ENCODE peak calls at places on chromosome 6, in eight cellular contexts. One of them, this sample, is unnamed.

GRCh38 chr6:151289399-151290007 is 49.7 kb downstream of the AKAP12 start:
- DNase-seq in stimulated activated naive B cell treated with anti-CD40 and anti-IgM and Interleukin-4, amounts not matched to agents 10 μg/mL and 1 μg/mL and 100 μg/mL, for 72 hours: peak
- DNase-seq in activated gamma-delta T cell: no peak
- DNase-seq in nephron progenitor cell: no peak
- DNase-seq in GM23248: no peak
- DNase-seq in esophagus muscularis mucosa: no peak
- DNase-seq in COR-L47: no peak
- DNase-seq in A549: no peak
- DNase-seq in this sample: no peak

GRCh38 chr6:166145751-166146150 is 21.9 kb downstream of the TBXT start:
- DNase-seq in stimulated activated naive B cell treated with anti-CD40 and anti-IgM and Interleukin-4, amounts not matched to agents 10 μg/mL and 1 μg/mL and 100 μg/mL, for 72 hours: no peak
- DNase-seq in activated gamma-delta T cell: no peak
- DNase-seq in nephron progenitor cell: no peak
- DNase-seq in GM23248: peak
- DNase-seq in esophagus muscularis mucosa: peak
- DNase-seq in COR-L47: no peak
- DNase-seq in A549: no peak
- DNase-seq in this sample: no peak

GRCh38 chr6:134021396-134022122 is 30.9 kb downstream of the SLC2A12 start:
- DNase-seq in stimulated activated naive B cell treated with anti-CD40 and anti-IgM and Interleukin-4, amounts not matched to agents 10 μg/mL and 1 μg/mL and 100 μg/mL, for 72 hours: no peak
- DNase-seq in activated gamma-delta T cell: no peak
- DNase-seq in nephron progenitor cell: no peak
- DNase-seq in GM23248: no peak
- DNase-seq in esophagus muscularis mucosa: no peak
- DNase-seq in COR-L47: no peak
- DNase-seq in A549: no peak
- DNase-seq in this sample: no peak

GRCh38 chr6:170137911-170138910 is 152.7 kb downstream of the DLL1 start:
- DNase-seq in stimulated activated naive B cell treated with anti-CD40 and anti-IgM and Interleukin-4, amounts not matched to agents 10 μg/mL and 1 μg/mL and 100 μg/mL, for 72 hours: no peak
- DNase-seq in activated gamma-delta T cell: no peak
- DNase-seq in nephron progenitor cell: no peak
- DNase-seq in GM23248: no peak
- DNase-seq in esophagus muscularis mucosa: no peak
- DNase-seq in COR-L47: no peak
- DNase-seq in A549: no peak
- DNase-seq in this sample: no peak

GRCh38 chr6:111503194-111503593 is 20.2 kb upstream of the REV3L start:
- DNase-seq in stimulated activated naive B cell treated with anti-CD40 and anti-IgM and Interleukin-4, amounts not matched to agents 10 μg/mL and 1 μg/mL and 100 μg/mL, for 72 hours: no peak
- DNase-seq in activated gamma-delta T cell: no peak
- DNase-seq in nephron progenitor cell: no peak
- DNase-seq in GM23248: no peak
- DNase-seq in esophagus muscularis mucosa: no peak
- DNase-seq in COR-L47: no peak
- DNase-seq in A549: no peak
- DNase-seq in this sample: peak

GRCh38 chr6:129501401-129502051 is 208.5 kb downstream of the ARHGAP18 start:
- DNase-seq in stimulated activated naive B cell treated with anti-CD40 and anti-IgM and Interleukin-4, amounts not matched to agents 10 μg/mL and 1 μg/mL and 100 μg/mL, for 72 hours: no peak
- DNase-seq in activated gamma-delta T cell: no peak
- DNase-seq in nephron progenitor cell: peak
- DNase-seq in GM23248: peak
- DNase-seq in esophagus muscularis mucosa: no peak
- DNase-seq in COR-L47: no peak
- DNase-seq in A549: no peak
- DNase-seq in this sample: peak

GRCh38 chr6:108838101-108838717 is 10.0 kb upstream of the ARMC2 start:
- DNase-seq in stimulated activated naive B cell treated with anti-CD40 and anti-IgM and Interleukin-4, amounts not matched to agents 10 μg/mL and 1 μg/mL and 100 μg/mL, for 72 hours: no peak
- DNase-seq in activated gamma-delta T cell: no peak
- DNase-seq in nephron progenitor cell: peak
- DNase-seq in GM23248: no peak
- DNase-seq in esophagus muscularis mucosa: no peak
- DNase-seq in COR-L47: no peak
- DNase-seq in A549: no peak
- DNase-seq in this sample: no peak

GRCh38 chr6:157461000-157461915 is 80.3 kb downstream of the ZDHHC14 start:
- DNase-seq in stimulated activated naive B cell treated with anti-CD40 and anti-IgM and Interleukin-4, amounts not matched to agents 10 μg/mL and 1 μg/mL and 100 μg/mL, for 72 hours: peak
- DNase-seq in activated gamma-delta T cell: no peak
- DNase-seq in nephron progenitor cell: no peak
- DNase-seq in GM23248: no peak
- DNase-seq in esophagus muscularis mucosa: peak
- DNase-seq in COR-L47: no peak
- DNase-seq in A549: no peak
- DNase-seq in this sample: no peak

GRCh38 chr6:35694462-35694861 is 5.7 kb upstream of the FKBP5 start:
- DNase-seq in stimulated activated naive B cell treated with anti-CD40 and anti-IgM and Interleukin-4, amounts not matched to agents 10 μg/mL and 1 μg/mL and 100 μg/mL, for 72 hours: no peak
- DNase-seq in activated gamma-delta T cell: no peak
- DNase-seq in nephron progenitor cell: no peak
- DNase-seq in GM23248: peak
- DNase-seq in esophagus muscularis mucosa: no peak
- DNase-seq in COR-L47: no peak
- DNase-seq in A549: peak
- DNase-seq in this sample: no peak

GRCh38 chr6:119922814-119923213 is 573.3 kb upstream of the MAN1A1 start:
- DNase-seq in stimulated activated naive B cell treated with anti-CD40 and anti-IgM and Interleukin-4, amounts not matched to agents 10 μg/mL and 1 μg/mL and 100 μg/mL, for 72 hours: no peak
- DNase-seq in activated gamma-delta T cell: no peak
- DNase-seq in nephron progenitor cell: no peak
- DNase-seq in GM23248: no peak
- DNase-seq in esophagus muscularis mucosa: no peak
- DNase-seq in COR-L47: no peak
- DNase-seq in A549: no peak
- DNase-seq in this sample: no peak

GRCh38 chr6:121823437-121823851 is 388.0 kb downstream of the GJA1 start:
- DNase-seq in stimulated activated naive B cell treated with anti-CD40 and anti-IgM and Interleukin-4, amounts not matched to agents 10 μg/mL and 1 μg/mL and 100 μg/mL, for 72 hours: no peak
- DNase-seq in activated gamma-delta T cell: no peak
- DNase-seq in nephron progenitor cell: no peak
- DNase-seq in GM23248: peak
- DNase-seq in esophagus muscularis mucosa: no peak
- DNase-seq in COR-L47: no peak
- DNase-seq in A549: no peak
- DNase-seq in this sample: peak

GRCh38 chr6:136719280-136720044 is 72.8 kb downstream of the MAP3K5 start:
- DNase-seq in stimulated activated naive B cell treated with anti-CD40 and anti-IgM and Interleukin-4, amounts not matched to agents 10 μg/mL and 1 μg/mL and 100 μg/mL, for 72 hours: peak
- DNase-seq in activated gamma-delta T cell: no peak
- DNase-seq in nephron progenitor cell: no peak
- DNase-seq in GM23248: peak
- DNase-seq in esophagus muscularis mucosa: no peak
- DNase-seq in COR-L47: no peak
- DNase-seq in A549: no peak
- DNase-seq in this sample: peak

GRCh38 chr6:16735014-16735413 is 26.2 kb downstream of the ATXN1 start:
- DNase-seq in stimulated activated naive B cell treated with anti-CD40 and anti-IgM and Interleukin-4, amounts not matched to agents 10 μg/mL and 1 μg/mL and 100 μg/mL, for 72 hours: no peak
- DNase-seq in activated gamma-delta T cell: no peak
- DNase-seq in nephron progenitor cell: no peak
- DNase-seq in GM23248: no peak
- DNase-seq in esophagus muscularis mucosa: no peak
- DNase-seq in COR-L47: no peak
- DNase-seq in A549: no peak
- DNase-seq in this sample: no peak

GRCh38 chr6:44487611-44488010 is 100.1 kb downstream of the CDC5L start:
- DNase-seq in stimulated activated naive B cell treated with anti-CD40 and anti-IgM and Interleukin-4, amounts not matched to agents 10 μg/mL and 1 μg/mL and 100 μg/mL, for 72 hours: no peak
- DNase-seq in activated gamma-delta T cell: no peak
- DNase-seq in nephron progenitor cell: no peak
- DNase-seq in GM23248: no peak
- DNase-seq in esophagus muscularis mucosa: no peak
- DNase-seq in COR-L47: no peak
- DNase-seq in A549: no peak
- DNase-seq in this sample: peak

GRCh38 chr6:3293271-3294155 is 34.8 kb downstream of the PSMG4 start:
- DNase-seq in stimulated activated naive B cell treated with anti-CD40 and anti-IgM and Interleukin-4, amounts not matched to agents 10 μg/mL and 1 μg/mL and 100 μg/mL, for 72 hours: no peak
- DNase-seq in activated gamma-delta T cell: no peak
- DNase-seq in nephron progenitor cell: no peak
- DNase-seq in GM23248: no peak
- DNase-seq in esophagus muscularis mucosa: no peak
- DNase-seq in COR-L47: no peak
- DNase-seq in A549: no peak
- DNase-seq in this sample: peak

GRCh38 chr6:11212625-11213024 is 19.8 kb downstream of the NEDD9 start:
- DNase-seq in stimulated activated naive B cell treated with anti-CD40 and anti-IgM and Interleukin-4, amounts not matched to agents 10 μg/mL and 1 μg/mL and 100 μg/mL, for 72 hours: no peak
- DNase-seq in activated gamma-delta T cell: no peak
- DNase-seq in nephron progenitor cell: no peak
- DNase-seq in GM23248: peak
- DNase-seq in esophagus muscularis mucosa: no peak
- DNase-seq in COR-L47: no peak
- DNase-seq in A549: no peak
- DNase-seq in this sample: no peak

This sample was measured in myocyte.